ENCODE peak calls at places on chromosomes 12 and 14, in four cellular contexts. L is astrocyte, N is Karpas-422, R is heart left ventricle. T is an unnamed sample.
A peak's percentile ranks its signal among the peaks of the same experiment; 100 is the strongest.

GRCh38 chr12:116662612-116663144 is 75.2 kb downstream of the SPRING1 start:
- DNase-seq in L (peak; percentile 17), N (no peak), R (peak; percentile 67), T (no peak)

GRCh38 chr14:65866422-65866821 is 453.9 kb downstream of the FUT8 start:
- DNase-seq in L (no peak), N (no peak), R (no peak), T (no peak)

GRCh38 chr14:61284001-61284400 is 2.9 kb upstream of the TMEM30B start:
- DNase-seq in L (no peak), N (no peak), R (no peak), T (no peak)

GRCh38 chr14:91613459-91614145 is 103.5 kb upstream of the PPP4R3A start:
- DNase-seq in L (no peak), N (no peak), R (no peak), T (no peak)

GRCh38 chr12:80282761-80283160 is 161.3 kb upstream of the PTPRQ start:
- DNase-seq in L (no peak), N (no peak), R (no peak), T (no peak)

GRCh38 chr14:99628832-99629618 is 15.9 kb upstream of the HHIPL1 start:
- DNase-seq in L (no peak), N (peak; percentile 88), R (peak; percentile 88), T (no peak)

GRCh38 chr12:16076553-16076952 is 165.4 kb downstream of the DERA start:
- DNase-seq in L (no peak), N (peak; percentile 80), R (no peak), T (no peak)

GRCh38 chr12:26434299-26434915 is 239.0 kb downstream of the SSPN start:
- DNase-seq in L (peak; percentile 26), N (peak; percentile 86), R (no peak), T (no peak)

GRCh38 chr14:99571303-99571986 is 32.6 kb downstream of the CCDC85C start:
- DNase-seq in L (no peak), N (no peak), R (no peak), T (no peak)

GRCh38 chr14:100857923-100858837 is 32.3 kb downstream of the MEG3 start:
- DNase-seq in L (no peak), N (no peak), R (peak; percentile 39), T (no peak)

GRCh38 chr14:101475468-101476257 is 85.6 kb upstream of the DIO3 start:
- DNase-seq in L (peak; percentile 66), N (no peak), R (no peak), T (peak; percentile 60)

GRCh38 chr12:108127654-108128053 is 1.4 kb upstream of the WSCD2 start:
- DNase-seq in L (no peak), N (no peak), R (no peak), T (no peak)

GRCh38 chr12:108126990-108127468 is 2.1 kb upstream of the WSCD2 start:
- DNase-seq in L (no peak), N (no peak), R (no peak), T (no peak)

GRCh38 chr12:108128221-108129016 is 669 bp upstream of the WSCD2 start:
- DNase-seq in L (no peak), N (no peak), R (no peak), T (no peak)

GRCh38 chr12:108131035-108131434 is 1.9 kb downstream of the WSCD2 start:
- DNase-seq in L (no peak), N (no peak), R (no peak), T (no peak)

GRCh38 chr12:108129017-108129812 is at the start of gene WSCD2:
- DNase-seq in L (no peak), N (no peak), R (no peak), T (peak; percentile 12)
- H3K27me3 ChIP-seq in L (peaks cover 25% of the 10 kb centered on the region), N (no peaks in the 10 kb centered on the region), R (peaks cover 37% of the 10 kb centered on the region), T (no peaks in the 10 kb centered on the region)

DNA sequence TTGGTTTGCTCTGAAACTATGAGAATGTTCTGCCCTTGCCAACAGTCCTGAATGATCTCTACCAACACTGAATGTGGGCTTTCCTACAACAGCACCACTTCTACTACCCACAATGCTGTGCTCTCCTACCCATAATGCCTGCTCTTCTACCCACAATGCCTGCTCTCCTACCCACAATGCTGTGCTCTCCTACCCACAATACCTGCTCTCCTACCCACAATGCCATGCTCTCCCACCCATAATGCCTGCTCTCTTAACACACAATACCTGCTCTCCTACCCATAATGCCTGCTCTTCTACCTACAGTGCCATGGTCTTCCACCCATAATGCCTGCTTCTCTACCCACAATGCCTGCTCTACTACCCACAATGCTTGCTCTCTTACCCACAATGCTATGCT is 92.3 kb downstream of the KCNK13 start:
- DNase-seq in L (no peak), N (no peak), R (no peak), T (no peak)
- H3K4me3 ChIP-seq in L (no peak overlapping the region), N (no peak overlapping the region), R (no peak overlapping the region), T (no peak overlapping the region)

DNA sequence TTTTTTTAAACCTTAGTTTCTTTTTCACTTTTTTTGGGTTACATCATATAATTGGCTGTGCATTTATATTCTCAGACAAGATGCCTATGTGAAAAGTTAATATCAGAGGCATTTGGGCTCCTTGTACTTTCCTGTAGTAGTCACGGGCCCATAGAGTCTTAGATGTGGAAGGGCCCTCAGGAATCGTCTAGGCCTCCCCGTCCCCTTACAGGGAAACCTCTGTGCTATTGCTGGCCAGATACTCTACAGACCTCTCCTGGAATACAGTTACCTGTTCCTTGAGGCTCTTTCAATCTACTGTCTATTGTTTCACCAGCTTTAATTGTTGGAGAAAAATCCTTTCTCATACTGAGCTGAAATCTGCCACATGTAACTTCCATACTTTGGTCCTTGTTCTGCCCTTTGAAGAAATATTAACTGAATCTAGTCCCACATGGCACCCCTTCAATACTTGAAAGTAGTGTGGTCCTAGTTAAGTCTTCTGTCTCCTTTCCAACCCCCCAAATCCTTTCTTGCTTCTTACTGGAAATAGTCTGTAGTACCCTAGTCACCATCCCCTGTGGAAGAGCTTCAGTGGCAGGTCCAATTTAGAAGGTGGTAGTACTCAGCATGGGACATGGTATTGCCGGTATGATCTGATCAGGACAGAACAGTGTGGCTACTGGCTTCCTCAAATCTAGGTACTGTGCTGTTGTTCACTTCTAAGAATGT is 3.1 kb downstream of the ATP23 start:
- DNase-seq in L (no peak), N (no peak), R (no peak), T (no peak)
- H3K27me3 ChIP-seq in L (no peaks in the 10 kb centered on the region), N (no peaks in the 10 kb centered on the region), R (no peaks in the 10 kb centered on the region), T (no peaks in the 10 kb centered on the region)

DNA sequence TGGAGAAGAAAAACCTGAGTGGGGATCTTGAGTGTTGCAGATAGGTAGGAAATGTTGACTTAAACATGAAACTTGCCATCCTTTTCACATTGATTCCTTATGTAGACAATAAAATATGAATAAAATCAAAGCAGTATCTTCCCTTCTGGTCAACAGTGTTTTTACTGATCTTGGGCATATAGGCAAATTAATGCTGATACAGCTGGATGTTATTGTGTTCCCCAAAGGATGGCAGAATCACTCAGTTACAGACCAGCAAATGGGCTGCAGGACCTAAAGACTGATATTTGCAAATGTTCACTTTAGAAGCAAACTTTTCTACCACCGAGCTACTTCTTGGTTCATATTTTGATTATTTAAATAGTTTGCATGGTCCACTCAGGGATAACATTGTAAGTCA is 33.9 kb downstream of the MTHFD1 start:
- DNase-seq in L (no peak), N (no peak), R (no peak), T (no peak)
- H3K4me3 ChIP-seq in L (no peak overlapping the region), N (no peak overlapping the region), R (no peak overlapping the region), T (no peak overlapping the region)

GRCh38 chr12:108146035-108146893 is 17.2 kb downstream of the WSCD2 start:
- DNase-seq in L (no peak), N (peak; percentile 45), R (no peak), T (no peak)
- H3K27me3 ChIP-seq in L (no peaks in the 10 kb centered on the region), N (no peaks in the 10 kb centered on the region), R (peaks cover 4% of the 10 kb centered on the region), T (no peaks in the 10 kb centered on the region)

GRCh38 chr14:51295666-51296263 is 55.7 kb downstream of the TMX1 start:
- DNase-seq in L (peak; percentile 14), N (no peak), R (no peak), T (no peak)

GRCh38 chr14:51293926-51294290 is 53.9 kb downstream of the TMX1 start:
- DNase-seq in L (no peak), N (no peak), R (no peak), T (no peak)

GRCh38 chr14:51298895-51299294 is 58.8 kb downstream of the TMX1 start:
- DNase-seq in L (peak; percentile 11), N (no peak), R (no peak), T (no peak)

GRCh38 chr14:51294951-51295350 is 54.9 kb downstream of the TMX1 start:
- DNase-seq in L (no peak), N (no peak), R (no peak), T (no peak)

GRCh38 chr14:51297066-51297465 is 57.0 kb downstream of the TMX1 start:
- DNase-seq in L (no peak), N (no peak), R (no peak), T (no peak)
- H3K4me3 ChIP-seq in L (no peak overlapping the region), N (no peak overlapping the region), R (no peak overlapping the region), T (no peak overlapping the region)

GRCh38 chr12:100311317-100311716 is 44.3 kb downstream of the SCYL2 start:
- DNase-seq in L (no peak), N (no peak), R (no peak), T (no peak)
- H3K27me3 ChIP-seq in L (no peaks in the 10 kb centered on the region), N (no peaks in the 10 kb centered on the region), R (no peaks in the 10 kb centered on the region), T (no peaks in the 10 kb centered on the region)

DNA sequence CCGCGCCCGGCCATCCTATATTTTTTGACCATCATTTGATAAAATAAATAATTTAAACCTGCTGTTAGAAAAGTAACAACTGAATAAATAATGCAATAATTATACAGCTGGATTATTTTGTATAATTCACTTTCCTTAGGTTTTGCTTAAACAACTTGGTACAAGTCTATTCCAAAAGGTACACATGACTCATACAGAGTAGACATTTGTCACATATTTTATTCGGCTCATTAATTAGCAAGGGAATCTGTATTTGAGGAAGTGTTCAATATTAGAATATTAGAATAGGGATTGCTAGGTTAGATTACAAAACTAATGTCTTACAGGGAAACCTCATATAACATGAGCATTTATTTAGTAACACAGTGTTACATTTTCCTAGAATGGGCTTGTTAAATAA is 48.7 kb downstream of the ATP2A2 start:
- DNase-seq in L (no peak), N (no peak), R (no peak), T (no peak)
- H3K4me3 ChIP-seq in L (no peak overlapping the region), N (no peak overlapping the region), R (no peak overlapping the region), T (no peak overlapping the region)

DNA sequence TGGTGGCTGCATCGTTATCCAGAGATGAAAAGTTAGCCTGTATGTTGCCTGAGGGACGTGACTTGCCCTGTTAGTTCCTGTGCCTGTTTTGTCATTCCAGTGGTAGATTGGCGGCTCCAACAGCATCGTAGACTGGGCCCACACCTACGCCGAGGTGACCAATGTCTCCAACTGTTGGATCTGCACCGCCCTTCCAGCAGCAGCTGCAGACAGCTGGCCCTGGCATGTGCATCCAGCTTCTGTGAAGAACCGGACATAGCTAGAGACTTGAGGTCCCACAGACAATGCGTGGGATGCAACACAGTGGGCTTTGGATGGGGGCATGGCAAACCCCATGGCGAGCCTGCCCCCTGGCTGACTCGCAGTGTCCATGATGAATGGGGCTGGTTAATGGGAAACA is 93.0 kb upstream of the TMPO start:
- DNase-seq in L (no peak), N (no peak), R (peak; percentile 75), T (no peak)
- H3K27me3 ChIP-seq in L (no peaks in the 10 kb centered on the region), N (no peaks in the 10 kb centered on the region), R (no peaks in the 10 kb centered on the region), T (no peaks in the 10 kb centered on the region)

T was measured in ascending aorta.